ENCODE peak calls at places on chromosomes 3 and 15, in seven cellular contexts. One of them, this sample, is unnamed.

GRCh38 chr15:57319226-57319918 is 56.9 kb upstream of the CGNL1 start:
- DNase-seq in SK-N-DZ: no peak
- DNase-seq in AG09319: no peak
- DNase-seq in Daoy: no peak
- DNase-seq in RWPE2: no peak
- DNase-seq in lower leg skin: no peak
- DNase-seq in dermis blood vessel endothelial cell: no peak
- DNase-seq in this sample: peak; percentile 90

GRCh38 chr3:23115171-23115877 is 87.8 kb upstream of the UBE2E2 start:
- DNase-seq in lower leg skin: no peak
- DNase-seq in Daoy: no peak
- DNase-seq in SK-N-DZ: no peak
- DNase-seq in RWPE2: no peak
- DNase-seq in dermis blood vessel endothelial cell: no peak
- DNase-seq in AG09319: no peak
- DNase-seq in this sample: no peak

GRCh38 chr15:68806220-68807105 is 14.2 kb downstream of the ANP32A start:
- DNase-seq in RWPE2: peak; percentile 54
- DNase-seq in SK-N-DZ: no peak
- DNase-seq in Daoy: no peak
- DNase-seq in dermis blood vessel endothelial cell: no peak
- DNase-seq in AG09319: no peak
- DNase-seq in lower leg skin: peak; percentile 43
- DNase-seq in this sample: no peak

GRCh38 chr15:97995881-97996603 is 35.5 kb downstream of the ARRDC4 start:
- DNase-seq in Daoy: peak; percentile 77
- DNase-seq in SK-N-DZ: peak; percentile 27
- DNase-seq in lower leg skin: no peak
- DNase-seq in dermis blood vessel endothelial cell: no peak
- DNase-seq in AG09319: no peak
- DNase-seq in RWPE2: no peak
- DNase-seq in this sample: peak; percentile 39

GRCh38 chr3:85208650-85209049 is 249.9 kb downstream of the CADM2 start:
- DNase-seq in lower leg skin: no peak
- DNase-seq in dermis blood vessel endothelial cell: no peak
- DNase-seq in SK-N-DZ: no peak
- DNase-seq in AG09319: no peak
- DNase-seq in RWPE2: no peak
- DNase-seq in Daoy: no peak
- DNase-seq in this sample: no peak

GRCh38 chr3:184039414-184039813 is 7.9 kb downstream of the HTR3D start:
- DNase-seq in lower leg skin: no peak
- DNase-seq in Daoy: no peak
- DNase-seq in RWPE2: no peak
- DNase-seq in dermis blood vessel endothelial cell: no peak
- DNase-seq in AG09319: no peak
- DNase-seq in SK-N-DZ: no peak
- DNase-seq in this sample: no peak

GRCh38 chr3:179929091-179929529 is 107.6 kb downstream of the PEX5L start:
- DNase-seq in AG09319: peak; percentile 37
- DNase-seq in RWPE2: no peak
- DNase-seq in dermis blood vessel endothelial cell: peak; percentile 80
- DNase-seq in lower leg skin: no peak
- DNase-seq in SK-N-DZ: peak; percentile 73
- DNase-seq in Daoy: peak; percentile 63
- DNase-seq in this sample: peak; percentile 53

GRCh38 chr3:175295248-175296000 is 436.3 kb downstream of the NAALADL2 start:
- DNase-seq in AG09319: no peak
- DNase-seq in Daoy: no peak
- DNase-seq in RWPE2: no peak
- DNase-seq in dermis blood vessel endothelial cell: no peak
- DNase-seq in lower leg skin: no peak
- DNase-seq in SK-N-DZ: no peak
- DNase-seq in this sample: no peak

GRCh38 chr3:64316971-64317370 is 91.7 kb upstream of the PRICKLE2 start:
- DNase-seq in AG09319: no peak
- DNase-seq in SK-N-DZ: no peak
- DNase-seq in Daoy: peak; percentile 21
- DNase-seq in lower leg skin: no peak
- DNase-seq in dermis blood vessel endothelial cell: no peak
- DNase-seq in RWPE2: no peak
- DNase-seq in this sample: no peak

GRCh38 chr3:188345223-188345622 is 191.3 kb downstream of the LPP start:
- DNase-seq in SK-N-DZ: no peak
- DNase-seq in lower leg skin: no peak
- DNase-seq in RWPE2: no peak
- DNase-seq in dermis blood vessel endothelial cell: peak; percentile 95
- DNase-seq in AG09319: no peak
- DNase-seq in Daoy: peak; percentile 54
- DNase-seq in this sample: no peak

This sample was measured in COR-L47.